ENCODE peak calls at places on chromosomes 4 and X, in six cellular contexts. P, H, K, R, V and N are unnamed samples.

GRCh38 chrX:155679715-155680114 is 67.0 kb upstream of the TMLHE start:
- DNase-seq in P (no peak), H (no peak), K (no peak), R (no peak), V (no peak), N (no peak)

GRCh38 chr4:89847571-89848325 is 10.8 kb upstream of the SNCA start:
- DNase-seq in P (no peak), H (no peak), K (no peak), R (no peak), V (peak; percentile 52), N (no peak)

GRCh38 chrX:153771261-153771681 is 7.2 kb downstream of the PLXNB3 start:
- DNase-seq in P (no peak), H (no peak), K (no peak), R (no peak), V (no peak), N (no peak)

GRCh38 chr4:161696957-161697356 is 466.8 kb downstream of the FSTL5 start:
- DNase-seq in P (no peak), H (no peak), K (no peak), R (no peak), V (peak; percentile 74), N (no peak)

GRCh38 chrX:139172731-139173130 is 357.8 kb upstream of the F9 start:
- DNase-seq in P (no peak), H (no peak), K (no peak), R (no peak), V (no peak), N (no peak)

GRCh38 chr4:140943887-140944515 is 187.8 kb upstream of the TBC1D9 start:
- DNase-seq in P (no peak), H (no peak), K (no peak), R (no peak), V (no peak), N (no peak)

GRCh38 chrX:113726898-113727297 is 857.0 kb upstream of the HTR2C start:
- DNase-seq in P (no peak), H (no peak), K (no peak), R (no peak), V (no peak), N (peak; percentile 84)

GRCh38 chr4:25723409-25723808 is 67.8 kb downstream of the SLC34A2 start:
- DNase-seq in P (no peak), H (no peak), K (no peak), R (no peak), V (no peak), N (no peak)

GRCh38 chr4:152033621-152034020 is 272.8 kb upstream of the GATB start:
- DNase-seq in P (no peak), H (no peak), K (no peak), R (no peak), V (no peak), N (no peak)

GRCh38 chrX:39975094-39975865 is 122.5 kb downstream of the BCOR start:
- DNase-seq in P (no peak), H (no peak), K (no peak), R (no peak), V (no peak), N (no peak)

GRCh38 chr4:89283226-89283974 is 24.2 kb downstream of the GPRIN3 start:
- DNase-seq in P (no peak), H (no peak), K (no peak), R (no peak), V (no peak), N (no peak)

GRCh38 chrX:134144231-134144630 is 92.8 kb upstream of the CCDC160 start:
- DNase-seq in P (peak; percentile 25), H (no peak), K (no peak), R (peak; percentile 28), V (peak; percentile 4), N (peak; percentile 19)

GRCh38 chr4:42366959-42367358 is 30.3 kb upstream of the SHISA3 start:
- DNase-seq in P (no peak), H (no peak), K (no peak), R (no peak), V (no peak), N (no peak)

GRCh38 chr4:156799121-156799589 is 172.4 kb downstream of the PDGFC start:
- DNase-seq in P (no peak), H (no peak), K (no peak), R (no peak), V (no peak), N (no peak)

GRCh38 chr4:140135529-140136021 is 18.4 kb downstream of the MAML3 start:
- DNase-seq in P (no peak), H (peak; percentile 65), K (no peak), R (peak; percentile 74), V (peak; percentile 48), N (no peak)

GRCh38 chr4:23921993-23922392 is 32.1 kb upstream of the PPARGC1A start:
- DNase-seq in P (no peak), H (no peak), K (no peak), R (no peak), V (no peak), N (no peak)

GRCh38 chr4:41990029-41990382 is 324 bp upstream of the SLC30A9 start:
- DNase-seq in P (no peak), H (no peak), K (no peak), R (no peak), V (no peak), N (no peak)

DNA sequence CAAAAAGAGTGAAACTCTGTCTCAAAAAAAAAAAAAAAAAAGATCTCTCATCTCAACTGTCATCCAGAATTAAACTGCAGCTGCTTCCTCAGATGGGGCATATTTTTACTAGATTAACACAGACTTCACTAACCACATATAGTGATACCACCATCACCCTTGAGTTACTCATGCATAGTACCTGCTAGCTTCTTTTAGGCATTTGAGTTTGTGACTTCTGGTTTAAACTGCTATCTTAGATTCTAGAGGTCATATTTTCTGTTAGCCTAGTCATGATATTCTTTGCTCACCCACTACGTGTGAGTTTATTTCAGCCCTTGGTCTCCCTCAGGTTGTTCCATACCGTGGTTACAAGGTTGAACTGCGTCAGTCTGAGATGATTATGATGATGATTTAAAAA is 154.9 kb upstream of the BMP3 start:
- DNase-seq in P (no peak), H (no peak), K (peak; percentile 61), R (no peak), V (no peak), N (no peak)
- H3K4me3 ChIP-seq in P (no peak overlapping the region), H (no peak overlapping the region), K (no peak overlapping the region), R (no peak overlapping the region), V (no peak overlapping the region), N (no peak overlapping the region)

GRCh38 chr4:74794341-74794801 is at the start of gene BTC:
- DNase-seq in P (no peak), H (no peak), K (no peak), R (peak; percentile 21), V (no peak), N (no peak)
- H3K4me3 ChIP-seq in P (no peak within 1 kb of the TSS), H (peak within 1 kb of the TSS; percentile 40), K (no peak within 1 kb of the TSS), R (peak within 1 kb of the TSS; percentile 38), V (peak within 1 kb of the TSS; percentile 50), N (no peak within 1 kb of the TSS)

GRCh38 chr4:8236141-8236919 is 33.2 kb upstream of the HTRA3 start:
- DNase-seq in P (no peak), H (no peak), K (no peak), R (no peak), V (no peak), N (no peak)
- H3K4me3 ChIP-seq in P (no peak overlapping the region), H (no peak overlapping the region), K (no peak overlapping the region), R (no peak overlapping the region), V (no peak overlapping the region), N (no peak overlapping the region)

DNA sequence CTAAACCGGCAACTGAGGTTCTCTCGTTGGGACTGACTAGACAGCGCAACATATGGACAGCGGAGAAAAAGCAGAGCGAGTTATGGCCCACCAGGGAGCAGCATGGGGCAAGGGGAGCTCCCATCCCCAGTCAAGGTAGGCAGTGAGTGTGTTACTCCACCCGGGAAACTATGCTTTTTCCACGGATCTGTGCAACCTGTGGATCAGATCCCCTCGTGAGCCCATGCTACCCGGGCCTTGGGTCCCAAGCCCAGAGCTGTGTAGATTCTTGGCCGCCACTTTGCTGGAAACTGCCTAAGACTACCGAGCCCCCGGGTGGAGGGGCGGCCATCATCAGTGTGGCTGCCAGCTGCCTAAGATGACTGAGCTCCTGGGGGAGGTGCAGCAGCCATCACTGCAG is 140.9 kb downstream of the PAPSS1 start:
- DNase-seq in P (no peak), H (no peak), K (no peak), R (no peak), V (no peak), N (no peak)
- H3K4me3 ChIP-seq in P (no peak overlapping the region), H (no peak overlapping the region), K (no peak overlapping the region), R (no peak overlapping the region), V (no peak overlapping the region), N (no peak overlapping the region)

GRCh38 chr4:84467601-84468000 is 31.5 kb downstream of the NKX6-1 start:
- DNase-seq in P (no peak), H (no peak), K (no peak), R (no peak), V (no peak), N (no peak)
- H3K4me3 ChIP-seq in P (no peak overlapping the region), H (no peak overlapping the region), K (no peak overlapping the region), R (no peak overlapping the region), V (no peak overlapping the region), N (no peak overlapping the region)